ENCODE peak calls at places on chromosomes 12 and 14, in seven cellular contexts. V is H1, R is HCT116, F is SK-N-SH, Y is HepG2, B is K562, L is GM12878. A is an unnamed sample.

GRCh38 chr12:75414671-75415070 is 23.8 kb downstream of the GLIPR1L2 start:
- DNase-seq in V (no peak), R (no peak), F (no peak), Y (no peak), B (no peak), L (no peak), A (no peak)

GRCh38 chr14:72513994-72514659 is 379.8 kb downstream of the DPF3 start:
- DNase-seq in V (no peak), R (peak; percentile 10), F (peak; percentile 50), Y (peak; percentile 7), B (peak; percentile 19), L (no peak), A (peak; percentile 15)

GRCh38 chr14:94483729-94484275 is 7.8 kb upstream of the SERPINA9 start:
- DNase-seq in V (no peak), R (no peak), F (no peak), Y (no peak), B (no peak), L (no peak), A (no peak)

GRCh38 chr14:84144166-84144565 is 1385.8 kb upstream of the FLRT2 start:
- DNase-seq in V (no peak), R (no peak), F (no peak), Y (no peak), B (no peak), L (no peak), A (no peak)

GRCh38 chr12:56565510-56566101 is 44.0 kb downstream of the RBMS2 start:
- DNase-seq in V (no peak), R (no peak), F (no peak), Y (peak; percentile 54), B (peak; percentile 67), L (no peak), A (peak; percentile 19)

GRCh38 chr14:68786491-68787234 is 6.2 kb downstream of the ZFP36L1 start:
- DNase-seq in V (no peak), R (no peak), F (no peak), Y (no peak), B (no peak), L (no peak), A (peak; percentile 67)

GRCh38 chr12:48105321-48105866 is 485 bp downstream of the SENP1 start:
- DNase-seq in V (no peak), R (no peak), F (no peak), Y (no peak), B (no peak), L (peak; percentile 38), A (peak; percentile 5)

GRCh38 chr12:86249856-86250255 is 6.3 kb downstream of the MGAT4C start:
- DNase-seq in V (no peak), R (no peak), F (no peak), Y (no peak), B (no peak), L (no peak), A (no peak)

GRCh38 chr12:44874981-44875416 is 1.1 kb downstream of the NELL2 start:
- DNase-seq in V (no peak), R (no peak), F (peak; percentile 23), Y (no peak), B (no peak), L (no peak), A (no peak)

DNA sequence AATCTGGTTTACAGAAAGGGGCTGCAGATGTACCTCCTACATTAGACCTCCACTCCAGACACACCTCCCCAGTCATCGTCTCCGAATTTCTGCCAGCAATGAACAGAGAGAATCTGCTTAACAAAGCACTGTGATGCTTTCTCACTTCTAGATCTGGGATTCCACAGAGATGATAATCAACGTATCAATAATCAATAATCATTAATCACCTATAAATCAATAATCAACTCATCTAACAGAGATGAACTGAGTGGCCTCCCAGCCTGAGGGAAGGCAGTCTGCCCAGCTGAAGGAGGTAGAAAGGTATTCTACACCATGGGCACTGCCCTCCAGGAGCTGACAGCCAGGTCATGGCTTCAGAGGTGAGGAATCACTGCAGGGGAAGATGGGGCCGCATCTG is 183.2 kb downstream of the TMEM132D start:
- DNase-seq in V (no peak), R (no peak), F (no peak), Y (no peak), B (no peak), L (no peak), A (no peak)
- TF ChIP-seq JUND in V (no peak), R (no peak), F (no peak), Y (no peak), B (no peak), L (no peak), A (no peak)

GRCh38 chr12:123069436-123070266 is 81.2 kb downstream of the PITPNM2 start:
- DNase-seq in V (no peak), R (no peak), F (peak; percentile 40), Y (peak; percentile 49), B (no peak), L (no peak), A (no peak)

GRCh38 chr12:123064885-123065619 is 84.6 kb downstream of the ARL6IP4 start:
- DNase-seq in V (no peak), R (no peak), F (no peak), Y (no peak), B (no peak), L (no peak), A (no peak)

GRCh38 chr12:123065666-123066457 is 85.0 kb downstream of the PITPNM2 start:
- DNase-seq in V (no peak), R (no peak), F (no peak), Y (no peak), B (no peak), L (no peak), A (no peak)

GRCh38 chr12:123070267-123071081 is 80.4 kb downstream of the PITPNM2 start:
- DNase-seq in V (no peak), R (no peak), F (peak; percentile 31), Y (no peak), B (no peak), L (no peak), A (peak; percentile 46)

DNA sequence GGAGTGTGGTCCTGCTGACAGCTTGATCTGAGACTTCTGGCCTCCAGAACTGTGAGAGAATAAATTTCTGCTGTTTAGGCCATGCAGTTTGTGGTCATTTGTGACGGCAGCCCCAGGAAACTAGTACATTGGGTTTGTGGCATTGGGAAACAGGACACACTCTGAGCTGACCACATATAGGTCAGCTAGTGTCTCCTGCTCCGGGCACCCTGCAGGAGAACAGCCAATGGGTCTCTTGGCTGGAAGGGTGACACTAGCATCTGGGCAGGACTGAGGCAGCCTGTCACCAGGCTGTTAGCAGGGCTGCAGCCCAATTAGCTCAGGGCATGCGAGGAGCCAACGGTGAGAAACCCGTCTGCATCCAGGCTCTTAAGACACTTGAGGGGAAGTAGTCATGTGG is 83.2 kb downstream of the PITPNM2 start:
- DNase-seq in V (no peak), R (no peak), F (no peak), Y (no peak), B (no peak), L (no peak), A (no peak)
- TF ChIP-seq JUND in V (no peak), R (no peak), F (no peak), Y (no peak), B (no peak), L (no peak), A (no peak)

GRCh38 chr12:41364211-41364610 is 176.1 kb downstream of the PDZRN4 start:
- DNase-seq in V (no peak), R (no peak), F (no peak), Y (no peak), B (no peak), L (no peak), A (no peak)
- TF ChIP-seq JUND in V (no peak), R (no peak), F (no peak), Y (no peak), B (no peak), L (no peak), A (no peak)

GRCh38 chr14:98175881-98176280 is 1096.1 kb downstream of the BCL11B start:
- DNase-seq in V (no peak), R (no peak), F (no peak), Y (no peak), B (no peak), L (no peak), A (no peak)
- TF ChIP-seq JUND in V (no peak), R (no peak), F (no peak), Y (no peak), B (no peak), L (no peak), A (no peak)

DNA sequence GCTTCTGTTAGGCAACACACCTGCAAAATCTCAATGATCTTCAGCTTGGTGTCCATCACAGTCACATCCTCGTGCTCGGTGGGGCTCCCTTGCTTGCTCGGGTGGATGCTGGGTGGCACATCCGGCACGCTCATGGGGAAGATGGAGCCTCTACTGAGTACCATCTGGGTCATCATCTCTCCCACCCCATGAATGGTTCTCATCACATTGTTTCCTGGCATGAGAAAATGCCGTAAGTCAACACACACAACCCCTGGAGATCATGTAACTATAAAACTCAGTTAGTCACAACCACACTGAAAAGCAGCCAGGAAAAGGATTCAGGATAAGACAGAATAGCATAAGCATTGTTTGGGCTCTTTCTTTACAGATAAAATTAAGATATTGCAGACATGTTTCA is 201.1 kb downstream of the ITPR2 start:
- DNase-seq in V (no peak), R (no peak), F (no peak), Y (no peak), B (no peak), L (no peak), A (no peak)
- TF ChIP-seq JUND in V (no peak), R (no peak), F (no peak), Y (no peak), B (no peak), L (no peak), A (no peak)

DNA sequence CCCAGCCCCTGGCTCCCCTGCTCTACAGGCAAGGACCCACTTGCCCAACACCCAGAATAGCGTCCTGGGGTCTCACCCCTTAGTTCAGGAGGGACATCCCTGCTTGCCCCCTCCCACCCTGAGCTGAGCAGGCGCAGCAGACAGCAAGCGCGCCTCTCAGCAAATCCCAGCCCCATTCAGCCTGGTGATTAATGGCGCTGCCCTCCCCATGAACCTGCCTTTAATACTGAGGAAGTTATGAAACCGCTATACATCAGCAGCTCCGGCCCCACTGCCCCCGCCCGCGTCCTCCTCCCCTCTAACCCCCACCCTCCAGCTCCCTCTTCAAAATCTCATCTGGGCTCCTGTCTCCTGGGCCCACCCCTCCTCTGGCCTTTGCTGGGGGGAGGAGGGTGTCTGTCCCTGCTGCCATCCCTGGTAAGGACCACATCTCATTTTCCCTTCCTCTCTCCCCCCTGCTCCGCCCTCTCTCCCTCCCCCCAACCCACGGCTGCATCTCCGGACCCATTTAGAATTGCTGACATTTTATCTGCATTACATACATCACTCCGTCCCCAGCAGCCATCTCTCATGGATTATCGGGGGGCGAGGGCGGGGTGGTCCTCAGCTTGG is 7.1 kb upstream of the SMUG1 start:
- DNase-seq in V (no peak), R (no peak), F (peak; percentile 54), Y (no peak), B (peak; percentile 73), L (no peak), A (no peak)
- TF ChIP-seq JUND in V (no peak), R (no peak), F (no peak), Y (no peak), B (no peak), L (no peak), A (no peak)